ENCODE peak calls at places on chromosomes 13 and 19, in seven cellular contexts. O is thoracic aorta; Z is activated B cell treated with CpG ODN at 0.5 μM for 24 hours; N is MV-4-11; T is stimulated activated CD8-positive, alpha-beta memory T cell treated with anti-CD3 and anti-CD28 coated beads, Interleukin-7, amount 100 ng/mL, for 1 hour; W is activated CD8-positive, alpha-beta T cell treated with anti-CD3 and anti-CD28 coated beads, Interleukin-2, amount 10 ng/mL, durations not matched to agents 7 days and 5 days; J is DMS79 treated with DMSO at 0.1 percent for 48 hours. U is an unnamed sample.

GRCh38 chr19:13841339-13842293 is 35.3 kb upstream of the NANOS3 start:
- DNase-seq in Z (peak; percentile 58), J (no peak), W (no peak), N (peak; percentile 37), T (no peak), O (no peak), U (peak; percentile 92)

GRCh38 chr19:588093-588742 is 1.5 kb upstream of the HCN2 start:
- DNase-seq in W (peak; percentile 73), J (peak; percentile 92), O (no peak), T (peak; percentile 34), N (peak; percentile 67), Z (peak; percentile 38), U (peak; percentile 80)

GRCh38 chr13:27966641-27967202 is 2.4 kb downstream of the CDX2 start:
- DNase-seq in T (no peak), Z (no peak), N (no peak), W (no peak), O (no peak), J (no peak), U (no peak)

GRCh38 chr19:33472696-33473624 is 48.6 kb downstream of the PEPD start:
- DNase-seq in Z (no peak), N (no peak), O (no peak), J (no peak), T (no peak), W (no peak), U (no peak)

GRCh38 chr19:45667620-45668341 is at the start of gene GIPR:
- DNase-seq in T (peak; percentile 31), W (peak; percentile 82), O (no peak), N (peak; percentile 74), J (no peak), Z (no peak), U (peak; percentile 65)

GRCh38 chr19:3450796-3451411 is 29.4 kb downstream of the SMIM24 start:
- DNase-seq in J (no peak), W (no peak), O (peak; percentile 81), N (peak; percentile 96), T (no peak), Z (no peak), U (no peak)

GRCh38 chr19:6038634-6039405 is 60.9 kb upstream of the RANBP3 start:
- DNase-seq in N (peak; percentile 59), Z (no peak), W (no peak), O (no peak), T (no peak), J (no peak), U (no peak)

GRCh38 chr13:23357349-23357748 is 76.2 kb downstream of the SACS start:
- DNase-seq in O (no peak), T (no peak), N (no peak), Z (no peak), J (no peak), W (no peak), U (no peak)

GRCh38 chr13:35475131-35475959 is 1.1 kb downstream of the MAB21L1 start:
- DNase-seq in Z (no peak), N (no peak), W (peak; percentile 51), J (no peak), T (no peak), O (no peak), U (peak; percentile 75)

GRCh38 chr13:32650705-32651311 is 64.6 kb downstream of the PDS5B start:
- DNase-seq in O (no peak), N (peak; percentile 81), W (peak; percentile 72), Z (no peak), J (no peak), T (peak; percentile 21), U (no peak)

GRCh38 chr19:56671613-56671994 is at the start of gene ZNF835:
- DNase-seq in J (peak; percentile 54), T (peak; percentile 66), W (peak; percentile 88), Z (peak; percentile 91), N (no peak), O (peak; percentile 60), U (peak; percentile 96)

GRCh38 chr13:21324793-21325192 is 134.3 kb downstream of the ZDHHC20 start:
- DNase-seq in T (no peak), J (no peak), N (peak; percentile 41), O (no peak), Z (no peak), W (no peak), U (no peak)

GRCh38 chr19:46350029-46350757 is 3.3 kb downstream of the PPP5C start:
- DNase-seq in J (peak; percentile 10), Z (no peak), W (peak; percentile 40), N (no peak), O (no peak), T (no peak), U (no peak)

GRCh38 chr13:97231832-97232201 is 9.7 kb downstream of the MBNL2 start:
- DNase-seq in W (no peak), N (no peak), T (no peak), O (no peak), J (no peak), Z (no peak), U (no peak)

GRCh38 chr19:51107406-51108065 is 673 bp downstream of the CTU1 start:
- DNase-seq in T (no peak), J (no peak), W (peak; percentile 41), O (no peak), N (no peak), Z (no peak), U (no peak)

GRCh38 chr19:29878973-29879654 is 62.9 kb upstream of the URI1 start:
- DNase-seq in W (no peak), J (peak; percentile 7), O (no peak), N (peak; percentile 34), Z (no peak), T (no peak), U (no peak)

GRCh38 chr13:104953588-104953987 is 1581.9 kb downstream of the EFNB2 start:
- DNase-seq in N (no peak), O (no peak), J (no peak), Z (no peak), W (no peak), T (no peak), U (no peak)

GRCh38 chr13:51832471-51833152 is 12.4 kb downstream of the TMEM272 start:
- DNase-seq in T (peak; percentile 24), J (no peak), O (no peak), W (peak; percentile 69), N (peak; percentile 83), Z (no peak), U (no peak)

GRCh38 chr19:41159861-41160260 is 33.2 kb upstream of the CYP2S1 start:
- DNase-seq in J (no peak), N (peak; percentile 41), T (no peak), W (no peak), Z (no peak), O (no peak), U (no peak)

U was measured in left lung.